ENCODE peak calls at places on chromosomes 11 and 22, in four cellular contexts. N is T-cell, G is H7, X is HCT116. U is an unnamed sample.

GRCh38 chr22:42994917-42995562 is 19.9 kb downstream of the PACSIN2 start:
- DNase-seq in N (no peak), G (no peak), X (no peak), U (peak; percentile 94)

GRCh38 chr11:86124251-86125233 is 55.7 kb upstream of the PICALM start:
- DNase-seq in N (no peak), G (no peak), X (no peak), U (no peak)

GRCh38 chr11:128653828-128654231 is 40.0 kb upstream of the FLI1 start:
- DNase-seq in N (no peak), X (no peak), G (peak; percentile 73), U (peak; percentile 68)

GRCh38 chr11:73998846-73999575 is 9.9 kb downstream of the UCP3 start:
- DNase-seq in G (no peak), X (no peak), N (no peak), U (no peak)

GRCh38 chr11:118610773-118611432 is 3.5 kb downstream of the PHLDB1 start:
- DNase-seq in G (peak; percentile 93), X (no peak), N (peak; percentile 83), U (peak; percentile 89)

GRCh38 chr22:20490941-20491307 is 4.7 kb downstream of the KLHL22 start:
- DNase-seq in X (no peak), G (no peak), N (no peak), U (no peak)

GRCh38 chr22:26888887-26889286 is 231.5 kb downstream of the MIAT start:
- DNase-seq in G (no peak), X (no peak), N (no peak), U (no peak)

GRCh38 chr11:122682464-122682863 is 26.9 kb downstream of the UBASH3B start:
- DNase-seq in X (no peak), G (no peak), N (no peak), U (no peak)

GRCh38 chr22:21018314-21018713 is 3.3 kb downstream of the P2RX6 start:
- DNase-seq in G (no peak), N (no peak), X (no peak), U (no peak)

GRCh38 chr11:133995066-133995465 is 38.3 kb upstream of the IGSF9B start:
- DNase-seq in G (no peak), N (no peak), X (no peak), U (no peak)

GRCh38 chr11:61969838-61970452 is 2.5 kb upstream of the FTH1 start:
- DNase-seq in X (no peak), N (no peak), G (no peak), U (peak; percentile 90)

GRCh38 chr11:119832536-119832935 is 103.5 kb upstream of the NECTIN1 start:
- DNase-seq in G (peak; percentile 70), N (no peak), X (no peak), U (peak; percentile 20)

GRCh38 chr11:134413334-134414035 is 1.4 kb upstream of the B3GAT1 start:
- DNase-seq in G (peak; percentile 79), X (no peak), N (no peak), U (no peak)

GRCh38 chr11:68082478-68082877 is 38.7 kb downstream of the CHKA start:
- DNase-seq in G (no peak), X (no peak), N (no peak), U (no peak)

GRCh38 chr11:76166314-76166713 is 40.0 kb downstream of the WNT11 start:
- DNase-seq in N (no peak), X (no peak), G (peak; percentile 90), U (no peak)

GRCh38 chr11:19242184-19242932 is 1.6 kb upstream of the E2F8 start:
- DNase-seq in G (peak; percentile 62), X (no peak), N (no peak), U (peak; percentile 47)

GRCh38 chr11:30533445-30533947 is 52.7 kb downstream of the MPPED2 start:
- DNase-seq in N (no peak), G (no peak), X (no peak), U (no peak)

GRCh38 chr11:133197425-133197824 is 334.9 kb downstream of the OPCML start:
- DNase-seq in G (no peak), X (no peak), N (no peak), U (no peak)

GRCh38 chr11:94731921-94732601 is 36.1 kb upstream of the AMOTL1 start:
- DNase-seq in G (no peak), N (no peak), X (no peak), U (peak; percentile 78)

GRCh38 chr11:23021287-23021863 is 161.1 kb upstream of the CCDC179 start:
- DNase-seq in X (no peak), N (no peak), G (peak; percentile 43), U (peak; percentile 78)

GRCh38 chr11:69359735-69360470 is 65.9 kb downstream of the MYEOV start:
- DNase-seq in X (no peak), G (no peak), N (no peak), U (peak; percentile 17)

GRCh38 chr11:57406337-57406904 is 16.0 kb upstream of the PRG2 start:
- DNase-seq in X (no peak), N (no peak), G (no peak), U (no peak)

GRCh38 chr11:123186291-123186690 is 8.8 kb downstream of the CLMP start:
- DNase-seq in G (no peak), X (no peak), N (no peak), U (no peak)

GRCh38 chr11:65553301-65554001 is 4.7 kb downstream of the LTBP3 start:
- DNase-seq in N (peak; percentile 79), G (peak; percentile 89), X (no peak), U (no peak)

GRCh38 chr11:122180435-122180834 is 64.4 kb upstream of the BLID start:
- DNase-seq in N (no peak), G (no peak), X (peak; percentile 92), U (peak; percentile 82)

GRCh38 chr22:46068908-46069481 is 81.3 kb upstream of the PPARA start:
- DNase-seq in N (no peak), G (no peak), X (no peak), U (peak; percentile 75)

GRCh38 chr22:38755911-38756532 is at the start of gene SUN2:
- DNase-seq in N (peak; percentile 90), G (peak; percentile 99), X (no peak), U (peak; percentile 97)

GRCh38 chr11:120134106-120134930 is 3.6 kb downstream of the TRIM29 start:
- DNase-seq in X (no peak), G (peak; percentile 10), N (no peak), U (no peak)

GRCh38 chr11:120771551-120772060 is 252.3 kb upstream of the TBCEL start:
- DNase-seq in G (no peak), X (no peak), N (no peak), U (no peak)

GRCh38 chr11:103903621-103904323 is 132.7 kb upstream of the DDI1 start:
- DNase-seq in X (no peak), N (no peak), G (no peak), U (no peak)

GRCh38 chr22:48899523-48900326 is 927.9 kb downstream of the BRD1 start:
- DNase-seq in G (peak; percentile 28), X (no peak), N (no peak), U (no peak)

GRCh38 chr22:22346401-22347107 is 102.0 kb downstream of the VPREB1 start:
- DNase-seq in N (no peak), X (no peak), G (no peak), U (no peak)

GRCh38 chr22:28799125-28799833 is 1.1 kb downstream of the XBP1 start:
- DNase-seq in G (peak; percentile 36), N (no peak), X (peak; percentile 35), U (peak; percentile 95)

GRCh38 chr11:75275581-75275980 is 35.0 kb downstream of the TPBGL start:
- DNase-seq in G (peak; percentile 76), N (peak; percentile 74), X (no peak), U (peak; percentile 26)

U was measured in adipocyte.